ENCODE peak calls at places on chromosomes 6 and 20, in six cellular contexts. Q is HepG2, L is K562, F is A549, D is GM12878, I is endothelial cell of umbilical vein. X is an unnamed sample.

GRCh38 chr6:34053721-34054120 is 92.2 kb downstream of the GRM4 start:
- DNase-seq in Q (no peak), L (no peak), F (no peak), D (no peak), I (no peak), X (no peak)

GRCh38 chr6:154462425-154462824 is 48.1 kb downstream of the CNKSR3 start:
- DNase-seq in Q (no peak), L (no peak), F (no peak), D (no peak), I (no peak), X (no peak)

GRCh38 chr20:48295445-48295903 is 510.2 kb upstream of the SULF2 start:
- DNase-seq in Q (peak), L (no peak), F (peak), D (no peak), I (peak), X (no peak)

GRCh38 chr6:23154159-23154558 is 584.8 kb downstream of the HDGFL1 start:
- DNase-seq in Q (no peak), L (no peak), F (no peak), D (no peak), I (no peak), X (no peak)

GRCh38 chr20:42118409-42119125 is 500.4 kb upstream of the CHD6 start:
- DNase-seq in Q (no peak), L (no peak), F (no peak), D (no peak), I (no peak), X (no peak)

GRCh38 chr6:54621285-54621684 is 225.3 kb upstream of the FAM83B start:
- DNase-seq in Q (no peak), L (no peak), F (no peak), D (no peak), I (no peak), X (no peak)

GRCh38 chr20:24954151-24954550 is 5.1 kb downstream of the CST7 start:
- DNase-seq in Q (no peak), L (no peak), F (no peak), D (no peak), I (no peak), X (no peak)

GRCh38 chr6:46325561-46326525 is 155.1 kb upstream of the ENPP5 start:
- DNase-seq in Q (no peak), L (no peak), F (no peak), D (no peak), I (no peak), X (peak)

GRCh38 chr6:85628353-85628752 is 14.3 kb downstream of the SYNCRIP start:
- DNase-seq in Q (no peak), L (no peak), F (no peak), D (no peak), I (no peak), X (no peak)

GRCh38 chr6:75747371-75747984 is 1.6 kb upstream of the MYO6 start:
- DNase-seq in Q (no peak), L (no peak), F (no peak), D (no peak), I (no peak), X (no peak)

GRCh38 chr20:2373098-2373497 is 7.6 kb upstream of the TGM6 start:
- DNase-seq in Q (no peak), L (no peak), F (no peak), D (no peak), I (no peak), X (no peak)

GRCh38 chr6:151546941-151547659 is 53.3 kb downstream of the CCDC170 start:
- DNase-seq in Q (no peak), L (no peak), F (no peak), D (no peak), I (no peak), X (peak)

GRCh38 chr6:90284745-90285481 is 11.7 kb downstream of the BACH2 start:
- DNase-seq in Q (no peak), L (no peak), F (no peak), D (peak), I (peak), X (peak)

GRCh38 chr20:4961746-4962145 is 39.6 kb downstream of the SLC23A2 start:
- DNase-seq in Q (peak), L (no peak), F (no peak), D (no peak), I (no peak), X (peak)

GRCh38 chr6:132382630-132383175 is 18.6 kb downstream of the MOXD1 start:
- DNase-seq in Q (no peak), L (no peak), F (no peak), D (no peak), I (no peak), X (no peak)

GRCh38 chr20:37943501-37944455 is 40.9 kb downstream of the VSTM2L start:
- DNase-seq in Q (no peak), L (peak), F (no peak), D (no peak), I (no peak), X (no peak)

GRCh38 chr6:151524059-151524458 is 30.2 kb downstream of the CCDC170 start:
- DNase-seq in Q (no peak), L (no peak), F (no peak), D (no peak), I (peak), X (no peak)

GRCh38 chr6:41098366-41098765 is 25.6 kb downstream of the NFYA start:
- DNase-seq in Q (no peak), L (no peak), F (no peak), D (no peak), I (peak), X (no peak)

GRCh38 chr6:56387621-56388413 is 140.4 kb upstream of the COL21A1 start:
- DNase-seq in Q (peak), L (no peak), F (no peak), D (no peak), I (no peak), X (no peak)

GRCh38 chr20:46708172-46708860 is 1.1 kb upstream of the SLC2A10 start:
- DNase-seq in Q (peak), L (no peak), F (no peak), D (no peak), I (no peak), X (no peak)

GRCh38 chr20:16391003-16391402 is 182.2 kb downstream of the KIF16B start:
- DNase-seq in Q (no peak), L (no peak), F (no peak), D (no peak), I (no peak), X (no peak)

GRCh38 chr6:33993653-33994052 is 152.2 kb downstream of the GRM4 start:
- DNase-seq in Q (no peak), L (no peak), F (no peak), D (no peak), I (no peak), X (no peak)

GRCh38 chr6:37569999-37570776 is 70.5 kb upstream of the CCDC167 start:
- DNase-seq in Q (no peak), L (no peak), F (no peak), D (no peak), I (no peak), X (peak)

GRCh38 chr6:111727041-111727440 is 121.4 kb upstream of the TRAF3IP2 start:
- DNase-seq in Q (no peak), L (no peak), F (no peak), D (no peak), I (no peak), X (no peak)

GRCh38 chr6:42429042-42429574 is 22.6 kb downstream of the TRERF1 start:
- DNase-seq in Q (no peak), L (no peak), F (no peak), D (no peak), I (no peak), X (peak)

GRCh38 chr20:60206259-60206658 is 248.0 kb downstream of the CDH26 start:
- DNase-seq in Q (peak), L (no peak), F (peak), D (no peak), I (no peak), X (peak)

GRCh38 chr20:43919686-43920403 is 5.2 kb downstream of the TOX2 start:
- DNase-seq in Q (no peak), L (no peak), F (no peak), D (no peak), I (no peak), X (no peak)

GRCh38 chr6:5459346-5459745 is 198.0 kb downstream of the FARS2 start:
- DNase-seq in Q (no peak), L (no peak), F (no peak), D (no peak), I (no peak), X (no peak)

GRCh38 chr20:50429412-50429811 is 80.8 kb upstream of the PTPN1 start:
- DNase-seq in Q (no peak), L (no peak), F (no peak), D (no peak), I (no peak), X (no peak)

GRCh38 chr6:62775427-62776022 is 435.7 kb upstream of the FKBP1C start:
- DNase-seq in Q (peak), L (peak), F (peak), D (no peak), I (no peak), X (peak)

GRCh38 chr6:113363866-113364265 is 493.3 kb upstream of the MARCKS start:
- DNase-seq in Q (no peak), L (no peak), F (no peak), D (no peak), I (no peak), X (no peak)

GRCh38 chr6:82955841-82956240 is 109.8 kb downstream of the UBE3D start:
- DNase-seq in Q (no peak), L (no peak), F (no peak), D (no peak), I (no peak), X (no peak)

GRCh38 chr6:82954351-82954750 is 111.3 kb downstream of the UBE3D start:
- DNase-seq in Q (no peak), L (no peak), F (no peak), D (no peak), I (no peak), X (no peak)

GRCh38 chr6:82954937-82955577 is 110.6 kb downstream of the UBE3D start:
- DNase-seq in Q (no peak), L (no peak), F (no peak), D (no peak), I (no peak), X (no peak)

GRCh38 chr6:82959385-82959941 is 106.2 kb downstream of the UBE3D start:
- DNase-seq in Q (no peak), L (no peak), F (no peak), D (no peak), I (no peak), X (no peak)

GRCh38 chr6:82957171-82957894 is 108.3 kb downstream of the UBE3D start:
- DNase-seq in Q (no peak), L (no peak), F (no peak), D (no peak), I (no peak), X (no peak)
- TF ChIP-seq MYC in Q (no peak), L (no peak), F (no peak), D (no peak), I (no peak), X (no peak)

GRCh38 chr6:147392917-147393625 is 115.4 kb upstream of the SAMD5 start:
- DNase-seq in Q (no peak), L (no peak), F (no peak), D (no peak), I (no peak), X (no peak)

GRCh38 chr6:147384737-147385710 is 123.5 kb upstream of the SAMD5 start:
- DNase-seq in Q (no peak), L (no peak), F (no peak), D (no peak), I (no peak), X (no peak)

GRCh38 chr6:147395158-147395557 is 113.3 kb upstream of the SAMD5 start:
- DNase-seq in Q (no peak), L (no peak), F (no peak), D (no peak), I (no peak), X (no peak)

GRCh38 chr6:147389463-147389862 is 119.0 kb upstream of the SAMD5 start:
- DNase-seq in Q (no peak), L (no peak), F (no peak), D (no peak), I (no peak), X (no peak)

GRCh38 chr6:147390909-147391536 is 117.5 kb upstream of the SAMD5 start:
- DNase-seq in Q (peak), L (no peak), F (peak), D (no peak), I (peak), X (peak)
- TF ChIP-seq CTCF in Q (peak), L (peak), F (peak), D (peak), I (peak), X (peak)

GRCh38 chr6:118913161-118913560 is 19.2 kb downstream of the ASF1A start:
- DNase-seq in Q (no peak), L (no peak), F (no peak), D (no peak), I (no peak), X (no peak)
- TF ChIP-seq MYC in Q (no peak), L (no peak), F (no peak), D (no peak), I (no peak), X (no peak)

GRCh38 chr20:13900506-13900905 is 89.9 kb downstream of the SEL1L2 start:
- DNase-seq in Q (no peak), L (no peak), F (no peak), D (no peak), I (no peak), X (no peak)

GRCh38 chr20:13898012-13898612 is 92.3 kb downstream of the SEL1L2 start:
- DNase-seq in Q (peak), L (no peak), F (no peak), D (no peak), I (no peak), X (peak)
- TF ChIP-seq CTCF in Q (peak), L (peak), F (no peak), D (peak), I (no peak), X (peak)

DNA sequence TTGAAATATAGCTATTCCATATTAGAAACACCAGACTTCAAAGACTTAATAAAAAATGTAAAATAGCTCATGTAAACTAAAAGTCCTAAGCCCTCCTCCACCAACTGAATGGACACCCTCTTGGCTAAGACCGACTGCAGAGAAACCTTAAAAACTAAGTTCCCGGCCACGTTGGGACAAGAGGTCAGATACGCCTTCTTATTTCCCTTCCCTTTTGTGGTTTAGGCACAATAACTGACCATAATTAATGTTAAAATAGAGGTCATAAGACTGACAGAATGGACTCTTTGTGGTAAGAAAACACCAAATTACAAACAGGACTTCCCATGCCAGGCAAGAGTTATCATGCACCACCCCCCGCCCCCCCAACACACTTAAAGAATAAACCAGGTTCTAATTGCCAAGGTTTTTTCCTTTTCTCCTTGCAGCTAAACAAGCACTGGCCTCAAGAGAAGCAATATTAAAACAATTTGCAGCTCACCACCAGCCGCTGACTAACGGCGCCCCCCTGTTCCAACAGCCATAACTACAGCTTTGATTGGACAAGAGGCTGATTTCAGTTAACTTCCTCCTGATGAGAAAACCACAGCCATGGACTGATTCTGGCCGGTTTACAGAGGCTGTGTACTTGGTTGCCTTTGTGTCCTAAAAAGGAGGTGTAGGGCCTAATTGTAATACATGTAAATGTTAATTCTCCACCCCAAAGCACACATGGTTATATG is 10.7 kb upstream of the LAMP5 start:
- DNase-seq in Q (no peak), L (no peak), F (no peak), D (no peak), I (no peak), X (peak)
- TF ChIP-seq MYC in Q (no peak), L (no peak), F (no peak), D (no peak), I (no peak), X (no peak)

GRCh38 chr20:18172379-18172778 is 34.7 kb downstream of the KAT14 start:
- DNase-seq in Q (no peak), L (no peak), F (no peak), D (no peak), I (no peak), X (no peak)

GRCh38 chr20:18174906-18175683 is 37.4 kb downstream of the KAT14 start:
- DNase-seq in Q (no peak), L (no peak), F (no peak), D (no peak), I (no peak), X (no peak)

GRCh38 chr20:18180815-18181214 is 43.2 kb downstream of the KAT14 start:
- DNase-seq in Q (no peak), L (no peak), F (no peak), D (no peak), I (no peak), X (no peak)

GRCh38 chr20:18176318-18176785 is 38.7 kb downstream of the KAT14 start:
- DNase-seq in Q (peak), L (no peak), F (no peak), D (no peak), I (no peak), X (peak)
- TF ChIP-seq CTCF in Q (peak), L (peak), F (no peak), D (no peak), I (no peak), X (no peak)

GRCh38 chr6:25340854-25341552 is 61.8 kb downstream of the CARMIL1 start:
- DNase-seq in Q (no peak), L (no peak), F (no peak), D (no peak), I (no peak), X (no peak)

GRCh38 chr6:25341923-25342619 is 62.9 kb downstream of the CARMIL1 start:
- DNase-seq in Q (no peak), L (no peak), F (no peak), D (no peak), I (no peak), X (no peak)

GRCh38 chr6:25344827-25345226 is 65.7 kb downstream of the CARMIL1 start:
- DNase-seq in Q (no peak), L (no peak), F (no peak), D (no peak), I (no peak), X (no peak)

GRCh38 chr6:25343984-25344383 is 64.8 kb downstream of the CARMIL1 start:
- DNase-seq in Q (no peak), L (no peak), F (no peak), D (no peak), I (no peak), X (no peak)

DNA sequence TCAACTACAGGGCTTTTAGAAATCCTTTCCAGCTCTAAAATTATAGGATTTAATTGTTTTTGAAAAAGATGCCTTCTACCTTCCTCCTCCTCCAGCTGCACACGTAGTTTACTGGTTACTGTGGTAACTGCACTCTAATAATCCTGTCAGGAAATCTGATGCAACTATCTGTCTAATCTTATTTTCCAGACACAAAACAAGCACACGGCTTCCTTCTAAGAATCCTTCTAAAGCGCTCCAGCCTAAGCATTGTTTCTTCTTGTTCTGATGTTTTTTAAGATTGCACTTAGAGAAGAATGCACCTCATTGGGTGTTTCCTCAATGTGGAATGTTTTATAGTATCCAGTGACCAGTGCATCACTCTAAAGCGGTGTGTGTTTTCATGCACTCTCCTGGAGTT is 63.6 kb downstream of the CARMIL1 start:
- DNase-seq in Q (no peak), L (no peak), F (peak), D (no peak), I (peak), X (no peak)
- TF ChIP-seq MYC in Q (no peak), L (no peak), F (no peak), D (no peak), I (no peak), X (no peak)

GRCh38 chr6:21664263-21665081 is 70.9 kb downstream of the SOX4 start:
- DNase-seq in Q (no peak), L (no peak), F (peak), D (no peak), I (peak), X (no peak)
- TF ChIP-seq CTCF in Q (no peak), L (no peak), F (no peak), D (no peak), I (no peak), X (no peak)

DNA sequence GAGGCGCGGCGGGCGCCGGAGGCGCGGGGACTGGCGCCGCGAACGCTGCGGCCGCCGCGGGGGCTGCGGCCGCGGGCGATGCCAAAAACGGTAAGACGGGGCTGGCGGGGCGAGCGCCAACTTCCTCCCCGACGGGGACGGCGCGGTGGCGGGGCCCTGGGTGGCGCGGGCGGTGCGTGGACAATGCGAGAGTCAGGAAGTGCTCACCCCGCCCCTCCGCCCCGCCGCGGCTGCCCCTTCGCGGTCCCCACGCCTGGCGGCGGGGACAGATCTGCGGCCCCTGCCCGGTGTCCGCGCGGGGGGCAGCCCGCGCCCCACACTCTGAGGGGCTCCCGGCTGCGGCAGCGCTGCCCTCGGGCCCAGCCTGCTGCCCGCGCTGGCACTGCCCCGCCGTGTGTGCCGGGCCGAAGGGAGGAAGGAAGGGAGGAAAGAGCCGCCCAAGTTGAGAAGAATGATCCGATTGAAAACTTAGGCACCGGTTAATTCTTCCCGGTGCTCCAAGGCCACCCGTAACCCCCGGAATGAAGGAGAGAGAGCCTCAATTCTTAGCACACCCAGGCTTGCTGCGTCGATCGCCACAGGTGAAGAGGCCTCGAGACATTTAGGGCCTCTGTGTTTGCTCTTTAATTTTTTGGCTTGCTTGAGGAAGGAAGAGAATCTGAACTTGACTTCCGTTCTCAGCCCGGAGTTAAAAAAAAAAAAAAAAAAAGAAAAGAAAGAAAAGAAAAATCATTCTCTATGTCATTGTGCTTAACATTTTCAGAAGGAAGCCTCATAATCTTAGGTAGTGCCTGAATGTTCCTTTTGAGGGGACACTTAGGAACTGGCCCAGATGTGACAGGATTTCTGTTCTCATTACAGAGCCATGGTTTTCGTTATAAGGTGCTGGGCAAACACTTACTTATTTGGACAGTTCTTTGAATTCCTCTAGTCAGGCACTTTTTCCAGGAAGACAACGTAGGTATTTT is 982 bp downstream of the HECA start:
- DNase-seq in Q (no peak), L (peak), F (peak), D (no peak), I (peak), X (peak)
- TF ChIP-seq MYC in Q (no peak), L (no peak), F (no peak), D (no peak), I (no peak), X (no peak)

X was measured in NB4.